ENCODE peak calls at places on chromosomes 2 and 18, in six cellular contexts. One of them, this sample, is unnamed.

GRCh38 chr2:177124371-177124770 is 88.2 kb upstream of the HNRNPA3 start:
- DNase-seq in IMR-90: no peak
- DNase-seq in GM20000: no peak
- DNase-seq in thoracic aorta: no peak
- DNase-seq in AG10803: no peak
- DNase-seq in AG04449: no peak
- DNase-seq in this sample: no peak

GRCh38 chr18:9069482-9070059 is 32.9 kb upstream of the NDUFV2 start:
- DNase-seq in IMR-90: no peak
- DNase-seq in GM20000: no peak
- DNase-seq in thoracic aorta: no peak
- DNase-seq in AG10803: no peak
- DNase-seq in AG04449: no peak
- DNase-seq in this sample: no peak

GRCh38 chr2:96662360-96662759 is 19.8 kb downstream of the FER1L5 start:
- DNase-seq in IMR-90: no peak
- DNase-seq in GM20000: no peak
- DNase-seq in thoracic aorta: no peak
- DNase-seq in AG10803: no peak
- DNase-seq in AG04449: no peak
- DNase-seq in this sample: no peak

GRCh38 chr2:19829672-19830071 is 72.1 kb downstream of the TTC32 start:
- DNase-seq in IMR-90: no peak
- DNase-seq in GM20000: no peak
- DNase-seq in thoracic aorta: no peak
- DNase-seq in AG10803: no peak
- DNase-seq in AG04449: no peak
- DNase-seq in this sample: no peak

GRCh38 chr2:46187112-46187618 is 110.0 kb upstream of the EPAS1 start:
- DNase-seq in IMR-90: peak
- DNase-seq in GM20000: peak
- DNase-seq in thoracic aorta: no peak
- DNase-seq in AG10803: peak
- DNase-seq in AG04449: no peak
- DNase-seq in this sample: peak

GRCh38 chr2:212619954-212620353 is 81.4 kb upstream of the ERBB4 start:
- DNase-seq in IMR-90: peak
- DNase-seq in GM20000: no peak
- DNase-seq in thoracic aorta: no peak
- DNase-seq in AG10803: no peak
- DNase-seq in AG04449: no peak
- DNase-seq in this sample: peak

GRCh38 chr2:54664238-54664786 is 59.1 kb upstream of the EML6 start:
- DNase-seq in IMR-90: no peak
- DNase-seq in GM20000: no peak
- DNase-seq in thoracic aorta: no peak
- DNase-seq in AG10803: no peak
- DNase-seq in AG04449: no peak
- DNase-seq in this sample: no peak

GRCh38 chr2:75276093-75277055 is 77.1 kb upstream of the TACR1 start:
- DNase-seq in IMR-90: peak
- DNase-seq in GM20000: no peak
- DNase-seq in thoracic aorta: no peak
- DNase-seq in AG10803: peak
- DNase-seq in AG04449: no peak
- DNase-seq in this sample: peak

GRCh38 chr18:78521744-78522143 is 457.9 kb upstream of the SALL3 start:
- DNase-seq in IMR-90: no peak
- DNase-seq in GM20000: no peak
- DNase-seq in thoracic aorta: no peak
- DNase-seq in AG10803: no peak
- DNase-seq in AG04449: no peak
- DNase-seq in this sample: no peak

GRCh38 chr2:135150711-135151110 is 98.6 kb downstream of the RAB3GAP1 start:
- DNase-seq in IMR-90: no peak
- DNase-seq in GM20000: no peak
- DNase-seq in thoracic aorta: no peak
- DNase-seq in AG10803: no peak
- DNase-seq in AG04449: no peak
- DNase-seq in this sample: no peak

GRCh38 chr2:84727315-84727714 is 153.6 kb downstream of the TRABD2A start:
- DNase-seq in IMR-90: no peak
- DNase-seq in GM20000: no peak
- DNase-seq in thoracic aorta: no peak
- DNase-seq in AG10803: no peak
- DNase-seq in AG04449: no peak
- DNase-seq in this sample: no peak

GRCh38 chr18:13915973-13916372 is 637 bp upstream of the MC2R start:
- DNase-seq in IMR-90: no peak
- DNase-seq in GM20000: no peak
- DNase-seq in thoracic aorta: no peak
- DNase-seq in AG10803: no peak
- DNase-seq in AG04449: no peak
- DNase-seq in this sample: no peak

GRCh38 chr2:86577817-86578456 is 14.7 kb upstream of the CHMP3 start:
- DNase-seq in IMR-90: no peak
- DNase-seq in GM20000: no peak
- DNase-seq in thoracic aorta: no peak
- DNase-seq in AG10803: no peak
- DNase-seq in AG04449: no peak
- DNase-seq in this sample: no peak

GRCh38 chr2:197941715-197942114 is 137.3 kb downstream of the PLCL1 start:
- DNase-seq in IMR-90: no peak
- DNase-seq in GM20000: no peak
- DNase-seq in thoracic aorta: no peak
- DNase-seq in AG10803: no peak
- DNase-seq in AG04449: no peak
- DNase-seq in this sample: no peak

GRCh38 chr18:49447810-49448745 is 12.4 kb downstream of the DYM start:
- DNase-seq in IMR-90: peak
- DNase-seq in GM20000: peak
- DNase-seq in thoracic aorta: no peak
- DNase-seq in AG10803: peak
- DNase-seq in AG04449: no peak
- DNase-seq in this sample: peak

GRCh38 chr2:109242654-109243331 is 113.8 kb downstream of the SH3RF3 start:
- DNase-seq in IMR-90: peak
- DNase-seq in GM20000: no peak
- DNase-seq in thoracic aorta: peak
- DNase-seq in AG10803: peak
- DNase-seq in AG04449: peak
- DNase-seq in this sample: peak

GRCh38 chr18:59400407-59400806 is 41.3 kb upstream of the LMAN1 start:
- DNase-seq in IMR-90: no peak
- DNase-seq in GM20000: no peak
- DNase-seq in thoracic aorta: no peak
- DNase-seq in AG10803: no peak
- DNase-seq in AG04449: no peak
- DNase-seq in this sample: no peak

GRCh38 chr18:58583569-58583968 is 45.3 kb downstream of the ALPK2 start:
- DNase-seq in IMR-90: no peak
- DNase-seq in GM20000: no peak
- DNase-seq in thoracic aorta: no peak
- DNase-seq in AG10803: no peak
- DNase-seq in AG04449: no peak
- DNase-seq in this sample: no peak

GRCh38 chr2:200258881-200259576 is 47.5 kb upstream of the SPATS2L start:
- DNase-seq in IMR-90: peak
- DNase-seq in GM20000: no peak
- DNase-seq in thoracic aorta: no peak
- DNase-seq in AG10803: no peak
- DNase-seq in AG04449: no peak
- DNase-seq in this sample: no peak

GRCh38 chr2:206942799-206943478 is 3.6 kb downstream of the CPO start:
- DNase-seq in IMR-90: no peak
- DNase-seq in GM20000: no peak
- DNase-seq in thoracic aorta: no peak
- DNase-seq in AG10803: no peak
- DNase-seq in AG04449: no peak
- DNase-seq in this sample: no peak

GRCh38 chr18:3451166-3451988 is 1.4 kb downstream of the TGIF1 start:
- DNase-seq in IMR-90: peak
- DNase-seq in GM20000: peak
- DNase-seq in thoracic aorta: peak
- DNase-seq in AG10803: peak
- DNase-seq in AG04449: no peak
- DNase-seq in this sample: peak

GRCh38 chr18:3450358-3451107 is 561 bp downstream of the TGIF1 start:
- DNase-seq in IMR-90: peak
- DNase-seq in GM20000: peak
- DNase-seq in thoracic aorta: no peak
- DNase-seq in AG10803: peak
- DNase-seq in AG04449: no peak
- DNase-seq in this sample: peak

GRCh38 chr18:3447895-3448844 is 1.8 kb upstream of the TGIF1 start:
- DNase-seq in IMR-90: peak
- DNase-seq in GM20000: peak
- DNase-seq in thoracic aorta: peak
- DNase-seq in AG10803: peak
- DNase-seq in AG04449: no peak
- DNase-seq in this sample: peak

GRCh38 chr18:3448845-3449701 is 899 bp upstream of the TGIF1 start:
- DNase-seq in IMR-90: peak
- DNase-seq in GM20000: peak
- DNase-seq in thoracic aorta: peak
- DNase-seq in AG10803: peak
- DNase-seq in AG04449: no peak
- DNase-seq in this sample: peak

DNA sequence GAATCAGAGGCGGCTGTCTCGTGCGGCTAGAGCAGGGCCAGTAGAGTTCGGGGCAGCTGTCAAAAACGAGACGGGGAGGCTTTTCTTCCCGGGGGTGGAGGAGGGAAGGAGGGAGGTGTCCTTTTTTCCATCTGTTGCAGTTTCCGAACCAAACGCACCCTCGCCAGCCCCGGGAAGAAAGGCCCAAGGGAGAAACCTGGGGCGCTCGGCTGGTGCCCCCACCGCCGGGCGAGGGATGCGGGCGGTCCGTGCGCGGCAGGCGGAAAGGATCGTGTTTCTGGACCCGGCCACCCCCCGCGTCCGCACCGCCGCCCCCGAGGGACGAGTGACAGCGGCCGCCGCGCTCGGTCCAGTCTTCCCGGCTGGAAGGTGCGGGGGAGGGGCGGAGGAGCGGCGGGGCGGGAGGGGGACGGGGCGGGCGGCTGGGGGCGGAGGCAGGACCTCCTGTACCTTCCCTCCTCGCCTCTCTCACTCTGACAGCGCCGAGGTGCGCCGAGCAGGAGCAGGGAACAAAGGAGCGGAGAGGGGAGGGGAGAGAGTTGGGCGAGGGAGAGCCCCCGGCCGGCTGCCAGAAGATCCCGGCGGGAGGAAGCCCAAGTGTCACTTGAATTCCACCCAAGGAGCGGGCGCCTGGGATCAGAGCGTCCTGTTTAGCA is at the start of gene TGIF1:
- DNase-seq in IMR-90: peak
- DNase-seq in GM20000: peak
- DNase-seq in thoracic aorta: peak
- DNase-seq in AG10803: peak
- DNase-seq in AG04449: no peak
- DNase-seq in this sample: peak
- TF ChIP-seq CTCF in IMR-90: no peak
- TF ChIP-seq CTCF in GM20000: no peak
- TF ChIP-seq CTCF in thoracic aorta: no peak
- TF ChIP-seq CTCF in AG10803: no peak
- TF ChIP-seq CTCF in AG04449: no peak
- TF ChIP-seq CTCF in this sample: no peak

GRCh38 chr18:51666717-51667320 is 469.3 kb upstream of the MEX3C start:
- DNase-seq in IMR-90: no peak
- DNase-seq in GM20000: no peak
- DNase-seq in thoracic aorta: no peak
- DNase-seq in AG10803: peak
- DNase-seq in AG04449: peak
- DNase-seq in this sample: no peak

GRCh38 chr18:51660316-51660715 is 462.8 kb upstream of the MEX3C start:
- DNase-seq in IMR-90: no peak
- DNase-seq in GM20000: no peak
- DNase-seq in thoracic aorta: no peak
- DNase-seq in AG10803: no peak
- DNase-seq in AG04449: no peak
- DNase-seq in this sample: no peak

GRCh38 chr18:51668632-51669031 is 471.2 kb upstream of the MEX3C start:
- DNase-seq in IMR-90: no peak
- DNase-seq in GM20000: no peak
- DNase-seq in thoracic aorta: no peak
- DNase-seq in AG10803: no peak
- DNase-seq in AG04449: no peak
- DNase-seq in this sample: no peak

GRCh38 chr18:51668101-51668500 is 470.6 kb upstream of the MEX3C start:
- DNase-seq in IMR-90: peak
- DNase-seq in GM20000: peak
- DNase-seq in thoracic aorta: no peak
- DNase-seq in AG10803: peak
- DNase-seq in AG04449: peak
- DNase-seq in this sample: peak

GRCh38 chr18:51664236-51664635 is 466.8 kb upstream of the MEX3C start:
- DNase-seq in IMR-90: no peak
- DNase-seq in GM20000: no peak
- DNase-seq in thoracic aorta: no peak
- DNase-seq in AG10803: no peak
- DNase-seq in AG04449: no peak
- DNase-seq in this sample: no peak
- TF ChIP-seq CTCF in IMR-90: no peak
- TF ChIP-seq CTCF in GM20000: no peak
- TF ChIP-seq CTCF in thoracic aorta: no peak
- TF ChIP-seq CTCF in AG10803: no peak
- TF ChIP-seq CTCF in AG04449: no peak
- TF ChIP-seq CTCF in this sample: no peak

DNA sequence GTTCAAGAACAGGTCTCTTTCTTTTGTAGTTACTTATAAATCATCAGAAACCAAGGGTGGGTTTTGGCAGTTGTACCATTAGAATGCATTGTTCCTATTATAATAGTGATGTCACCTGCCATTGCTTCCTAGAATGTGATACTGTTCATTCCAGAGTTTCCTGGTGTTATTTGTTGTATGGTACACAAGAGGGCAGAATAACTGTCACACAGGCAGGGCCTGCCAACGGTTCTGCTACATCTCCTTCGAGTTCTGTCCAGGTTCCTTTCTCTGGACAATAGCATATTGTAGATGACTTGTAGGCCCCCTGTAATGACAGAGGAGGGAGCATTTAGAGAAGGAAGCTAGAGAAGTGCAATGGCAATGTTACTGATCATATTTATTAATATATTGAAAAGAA is 98.3 kb downstream of the KLHL14 start:
- DNase-seq in IMR-90: no peak
- DNase-seq in GM20000: no peak
- DNase-seq in thoracic aorta: no peak
- DNase-seq in AG10803: no peak
- DNase-seq in AG04449: no peak
- DNase-seq in this sample: no peak
- TF ChIP-seq CTCF in IMR-90: no peak
- TF ChIP-seq CTCF in GM20000: no peak
- TF ChIP-seq CTCF in thoracic aorta: no peak
- TF ChIP-seq CTCF in AG10803: peak
- TF ChIP-seq CTCF in AG04449: no peak
- TF ChIP-seq CTCF in this sample: no peak

GRCh38 chr2:34368304-34368703 is 769.2 kb upstream of the FAM98A start:
- DNase-seq in IMR-90: no peak
- DNase-seq in GM20000: no peak
- DNase-seq in thoracic aorta: no peak
- DNase-seq in AG10803: no peak
- DNase-seq in AG04449: no peak
- DNase-seq in this sample: no peak

GRCh38 chr2:34365512-34365911 is 766.4 kb upstream of the FAM98A start:
- DNase-seq in IMR-90: no peak
- DNase-seq in GM20000: no peak
- DNase-seq in thoracic aorta: no peak
- DNase-seq in AG10803: no peak
- DNase-seq in AG04449: no peak
- DNase-seq in this sample: no peak

GRCh38 chr2:34365937-34366336 is 766.8 kb upstream of the FAM98A start:
- DNase-seq in IMR-90: no peak
- DNase-seq in GM20000: no peak
- DNase-seq in thoracic aorta: no peak
- DNase-seq in AG10803: no peak
- DNase-seq in AG04449: no peak
- DNase-seq in this sample: no peak
- TF ChIP-seq CTCF in IMR-90: no peak
- TF ChIP-seq CTCF in GM20000: no peak
- TF ChIP-seq CTCF in thoracic aorta: no peak
- TF ChIP-seq CTCF in AG10803: no peak
- TF ChIP-seq CTCF in AG04449: no peak
- TF ChIP-seq CTCF in this sample: no peak

This sample was measured in HFFc6.